ENCODE peak calls at places on chromosome 3, in six cellular contexts. One of them, this sample, is unnamed.

GRCh38 chr3:100900671-100901070 is 92.5 kb downstream of the ABI3BP start:
- DNase-seq in spleen: no peak
- DNase-seq in lower lobe of right lung: no peak
- DNase-seq in heart left ventricle: no peak
- DNase-seq in upper lobe of right lung: no peak
- DNase-seq in mammary epithelial cell: no peak
- DNase-seq in this sample: no peak

GRCh38 chr3:42562047-42562907 is 19.5 kb downstream of the SEC22C start:
- DNase-seq in spleen: no peak
- DNase-seq in lower lobe of right lung: no peak
- DNase-seq in heart left ventricle: no peak
- DNase-seq in upper lobe of right lung: no peak
- DNase-seq in mammary epithelial cell: no peak
- DNase-seq in this sample: no peak

GRCh38 chr3:66661628-66662027 is 160.8 kb upstream of the LRIG1 start:
- DNase-seq in spleen: no peak
- DNase-seq in lower lobe of right lung: no peak
- DNase-seq in heart left ventricle: no peak
- DNase-seq in upper lobe of right lung: no peak
- DNase-seq in mammary epithelial cell: no peak
- DNase-seq in this sample: no peak

GRCh38 chr3:160755776-160756304 is at the start of gene PPM1L:
- DNase-seq in spleen: peak; percentile 95
- DNase-seq in lower lobe of right lung: peak; percentile 82
- DNase-seq in heart left ventricle: peak; percentile 57
- DNase-seq in upper lobe of right lung: peak; percentile 88
- DNase-seq in mammary epithelial cell: peak; percentile 56
- DNase-seq in this sample: peak; percentile 68

GRCh38 chr3:175222356-175222755 is 363.2 kb downstream of the NAALADL2 start:
- DNase-seq in spleen: no peak
- DNase-seq in lower lobe of right lung: no peak
- DNase-seq in heart left ventricle: no peak
- DNase-seq in upper lobe of right lung: no peak
- DNase-seq in mammary epithelial cell: no peak
- DNase-seq in this sample: no peak

GRCh38 chr3:38579551-38580449 is 69.7 kb downstream of the SCN5A start:
- DNase-seq in spleen: peak; percentile 70
- DNase-seq in lower lobe of right lung: peak; percentile 8
- DNase-seq in heart left ventricle: peak; percentile 64
- DNase-seq in upper lobe of right lung: peak; percentile 29
- DNase-seq in mammary epithelial cell: no peak
- DNase-seq in this sample: no peak

GRCh38 chr3:107128942-107129341 is 248.3 kb upstream of the CCDC54 start:
- DNase-seq in spleen: no peak
- DNase-seq in lower lobe of right lung: no peak
- DNase-seq in heart left ventricle: no peak
- DNase-seq in upper lobe of right lung: no peak
- DNase-seq in mammary epithelial cell: no peak
- DNase-seq in this sample: no peak

GRCh38 chr3:155110996-155111901 is 31.1 kb downstream of the MME start:
- DNase-seq in spleen: no peak
- DNase-seq in lower lobe of right lung: no peak
- DNase-seq in heart left ventricle: no peak
- DNase-seq in upper lobe of right lung: no peak
- DNase-seq in mammary epithelial cell: no peak
- DNase-seq in this sample: no peak

GRCh38 chr3:108818404-108818803 is 4.2 kb upstream of the TRAT1 start:
- DNase-seq in spleen: no peak
- DNase-seq in lower lobe of right lung: no peak
- DNase-seq in heart left ventricle: no peak
- DNase-seq in upper lobe of right lung: no peak
- DNase-seq in mammary epithelial cell: peak; percentile 27
- DNase-seq in this sample: peak; percentile 21

GRCh38 chr3:196792771-196793170 is 53.1 kb downstream of the PAK2 start:
- DNase-seq in spleen: no peak
- DNase-seq in lower lobe of right lung: no peak
- DNase-seq in heart left ventricle: no peak
- DNase-seq in upper lobe of right lung: no peak
- DNase-seq in mammary epithelial cell: peak; percentile 20
- DNase-seq in this sample: no peak

GRCh38 chr3:160577551-160578195 is 12.3 kb upstream of the KPNA4 start:
- DNase-seq in spleen: no peak
- DNase-seq in lower lobe of right lung: no peak
- DNase-seq in heart left ventricle: no peak
- DNase-seq in upper lobe of right lung: no peak
- DNase-seq in mammary epithelial cell: peak; percentile 38
- DNase-seq in this sample: peak; percentile 40

GRCh38 chr3:179108091-179108490 is 36.5 kb upstream of the ZMAT3 start:
- DNase-seq in spleen: no peak
- DNase-seq in lower lobe of right lung: no peak
- DNase-seq in heart left ventricle: no peak
- DNase-seq in upper lobe of right lung: no peak
- DNase-seq in mammary epithelial cell: peak; percentile 79
- DNase-seq in this sample: no peak

GRCh38 chr3:53103566-53104296 is 26.5 kb downstream of the RFT1 start:
- DNase-seq in spleen: no peak
- DNase-seq in lower lobe of right lung: no peak
- DNase-seq in heart left ventricle: no peak
- DNase-seq in upper lobe of right lung: no peak
- DNase-seq in mammary epithelial cell: no peak
- DNase-seq in this sample: no peak

GRCh38 chr3:32018723-32019564 is 37.4 kb downstream of the ZNF860 start:
- DNase-seq in spleen: no peak
- DNase-seq in lower lobe of right lung: no peak
- DNase-seq in heart left ventricle: no peak
- DNase-seq in upper lobe of right lung: no peak
- DNase-seq in mammary epithelial cell: peak; percentile 31
- DNase-seq in this sample: peak; percentile 30

GRCh38 chr3:15295506-15295905 is 36.9 kb downstream of the SH3BP5 start:
- DNase-seq in spleen: no peak
- DNase-seq in lower lobe of right lung: no peak
- DNase-seq in heart left ventricle: peak; percentile 55
- DNase-seq in upper lobe of right lung: no peak
- DNase-seq in mammary epithelial cell: no peak
- DNase-seq in this sample: no peak

GRCh38 chr3:46848271-46849097 is 14.8 kb downstream of the MYL3 start:
- DNase-seq in spleen: peak; percentile 61
- DNase-seq in lower lobe of right lung: no peak
- DNase-seq in heart left ventricle: peak; percentile 39
- DNase-seq in upper lobe of right lung: peak; percentile 64
- DNase-seq in mammary epithelial cell: no peak
- DNase-seq in this sample: no peak

GRCh38 chr3:123323781-123324180 is 122.0 kb downstream of the SEC22A start:
- DNase-seq in spleen: peak; percentile 42
- DNase-seq in lower lobe of right lung: no peak
- DNase-seq in heart left ventricle: no peak
- DNase-seq in upper lobe of right lung: no peak
- DNase-seq in mammary epithelial cell: no peak
- DNase-seq in this sample: peak; percentile 7

GRCh38 chr3:153429821-153430220 is 267.8 kb downstream of the RAP2B start:
- DNase-seq in spleen: no peak
- DNase-seq in lower lobe of right lung: no peak
- DNase-seq in heart left ventricle: peak; percentile 9
- DNase-seq in upper lobe of right lung: no peak
- DNase-seq in mammary epithelial cell: no peak
- DNase-seq in this sample: no peak

GRCh38 chr3:55541456-55541855 is 54.4 kb upstream of the WNT5A start:
- DNase-seq in spleen: no peak
- DNase-seq in lower lobe of right lung: no peak
- DNase-seq in heart left ventricle: no peak
- DNase-seq in upper lobe of right lung: no peak
- DNase-seq in mammary epithelial cell: no peak
- DNase-seq in this sample: no peak

GRCh38 chr3:55541016-55541415 is 53.9 kb upstream of the WNT5A start:
- DNase-seq in spleen: no peak
- DNase-seq in lower lobe of right lung: no peak
- DNase-seq in heart left ventricle: no peak
- DNase-seq in upper lobe of right lung: no peak
- DNase-seq in mammary epithelial cell: no peak
- DNase-seq in this sample: no peak

GRCh38 chr3:55547086-55547666 is 60.1 kb upstream of the WNT5A start:
- DNase-seq in spleen: no peak
- DNase-seq in lower lobe of right lung: no peak
- DNase-seq in heart left ventricle: no peak
- DNase-seq in upper lobe of right lung: no peak
- DNase-seq in mammary epithelial cell: no peak
- DNase-seq in this sample: no peak

GRCh38 chr3:55543228-55543627 is 56.1 kb upstream of the WNT5A start:
- DNase-seq in spleen: no peak
- DNase-seq in lower lobe of right lung: no peak
- DNase-seq in heart left ventricle: no peak
- DNase-seq in upper lobe of right lung: no peak
- DNase-seq in mammary epithelial cell: no peak
- DNase-seq in this sample: no peak

DNA sequence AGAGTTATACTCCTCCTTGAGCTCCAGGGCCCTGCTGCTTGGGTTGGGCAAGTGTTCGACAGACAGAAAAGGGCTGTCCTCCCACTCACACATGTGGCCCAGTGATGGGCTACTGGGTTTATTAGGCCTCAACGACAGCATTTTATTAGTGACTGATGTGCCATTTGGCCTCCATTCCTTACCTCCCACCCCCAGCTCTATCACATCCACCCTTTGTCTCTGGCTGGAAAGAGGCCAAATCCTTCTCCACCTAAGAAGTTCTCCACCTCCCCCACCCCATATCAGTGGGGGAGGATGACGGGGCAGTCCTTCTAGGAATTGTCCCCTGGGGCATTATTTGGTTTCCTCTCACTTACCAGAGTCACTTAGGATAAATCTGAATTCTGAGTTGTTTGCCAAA is 57.1 kb upstream of the WNT5A start:
- DNase-seq in spleen: no peak
- DNase-seq in lower lobe of right lung: no peak
- DNase-seq in heart left ventricle: no peak
- DNase-seq in upper lobe of right lung: no peak
- DNase-seq in mammary epithelial cell: no peak
- DNase-seq in this sample: no peak
- TF ChIP-seq CTCF in spleen: no peak
- TF ChIP-seq CTCF in lower lobe of right lung: no peak
- TF ChIP-seq CTCF in heart left ventricle: no peak
- TF ChIP-seq CTCF in upper lobe of right lung: no peak
- TF ChIP-seq CTCF in mammary epithelial cell: no peak
- TF ChIP-seq CTCF in this sample: no peak

GRCh38 chr3:134477938-134478337 is 7.8 kb downstream of the ANAPC13 start:
- DNase-seq in spleen: no peak
- DNase-seq in lower lobe of right lung: no peak
- DNase-seq in heart left ventricle: no peak
- DNase-seq in upper lobe of right lung: no peak
- DNase-seq in mammary epithelial cell: no peak
- DNase-seq in this sample: no peak

GRCh38 chr3:134476977-134477376 is 8.8 kb downstream of the ANAPC13 start:
- DNase-seq in spleen: no peak
- DNase-seq in lower lobe of right lung: no peak
- DNase-seq in heart left ventricle: peak; percentile 70
- DNase-seq in upper lobe of right lung: no peak
- DNase-seq in mammary epithelial cell: peak; percentile 79
- DNase-seq in this sample: no peak

GRCh38 chr3:134476306-134476705 is 9.5 kb downstream of the ANAPC13 start:
- DNase-seq in spleen: no peak
- DNase-seq in lower lobe of right lung: no peak
- DNase-seq in heart left ventricle: no peak
- DNase-seq in upper lobe of right lung: no peak
- DNase-seq in mammary epithelial cell: peak; percentile 73
- DNase-seq in this sample: no peak

GRCh38 chr3:134473868-134474546 is 11.8 kb downstream of the ANAPC13 start:
- DNase-seq in spleen: no peak
- DNase-seq in lower lobe of right lung: no peak
- DNase-seq in heart left ventricle: peak; percentile 76
- DNase-seq in upper lobe of right lung: no peak
- DNase-seq in mammary epithelial cell: peak; percentile 82
- DNase-seq in this sample: peak; percentile 83

DNA sequence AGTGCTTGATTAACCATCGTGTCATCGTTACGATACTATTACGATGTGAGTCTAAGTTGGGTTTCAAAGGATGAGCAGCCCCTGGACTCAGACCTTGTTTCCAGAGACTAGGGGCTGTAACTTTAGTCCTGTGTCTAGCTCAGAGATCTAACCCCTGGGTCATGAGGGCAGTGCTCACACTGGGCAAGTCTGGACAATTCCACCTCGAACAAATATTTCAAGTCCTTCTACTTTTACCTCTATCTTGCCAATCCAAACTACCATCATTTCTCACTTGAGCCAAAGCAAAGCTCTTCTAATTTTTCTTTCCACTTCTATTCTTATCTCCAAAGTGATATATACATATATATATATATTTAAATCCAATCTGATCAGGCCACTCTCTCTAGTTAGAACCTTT is 10.8 kb downstream of the ANAPC13 start:
- DNase-seq in spleen: no peak
- DNase-seq in lower lobe of right lung: no peak
- DNase-seq in heart left ventricle: no peak
- DNase-seq in upper lobe of right lung: no peak
- DNase-seq in mammary epithelial cell: peak; percentile 35
- DNase-seq in this sample: no peak
- H3K27ac ChIP-seq in spleen: no peak overlapping the region
- H3K27ac ChIP-seq in lower lobe of right lung: no peak overlapping the region
- H3K27ac ChIP-seq in heart left ventricle: no peak overlapping the region
- H3K27ac ChIP-seq in upper lobe of right lung: no peak overlapping the region
- H3K27ac ChIP-seq in mammary epithelial cell: no peak overlapping the region
- H3K27ac ChIP-seq in this sample: no peak overlapping the region

GRCh38 chr3:105793040-105793439 is 75.8 kb downstream of the CBLB start:
- DNase-seq in spleen: no peak
- DNase-seq in lower lobe of right lung: no peak
- DNase-seq in heart left ventricle: no peak
- DNase-seq in upper lobe of right lung: no peak
- DNase-seq in mammary epithelial cell: no peak
- DNase-seq in this sample: no peak
- H3K4me3 ChIP-seq in spleen: no peak overlapping the region
- H3K4me3 ChIP-seq in lower lobe of right lung: no peak overlapping the region
- H3K4me3 ChIP-seq in heart left ventricle: no peak overlapping the region
- H3K4me3 ChIP-seq in upper lobe of right lung: no peak overlapping the region
- H3K4me3 ChIP-seq in mammary epithelial cell: no peak overlapping the region
- H3K4me3 ChIP-seq in this sample: no peak overlapping the region

DNA sequence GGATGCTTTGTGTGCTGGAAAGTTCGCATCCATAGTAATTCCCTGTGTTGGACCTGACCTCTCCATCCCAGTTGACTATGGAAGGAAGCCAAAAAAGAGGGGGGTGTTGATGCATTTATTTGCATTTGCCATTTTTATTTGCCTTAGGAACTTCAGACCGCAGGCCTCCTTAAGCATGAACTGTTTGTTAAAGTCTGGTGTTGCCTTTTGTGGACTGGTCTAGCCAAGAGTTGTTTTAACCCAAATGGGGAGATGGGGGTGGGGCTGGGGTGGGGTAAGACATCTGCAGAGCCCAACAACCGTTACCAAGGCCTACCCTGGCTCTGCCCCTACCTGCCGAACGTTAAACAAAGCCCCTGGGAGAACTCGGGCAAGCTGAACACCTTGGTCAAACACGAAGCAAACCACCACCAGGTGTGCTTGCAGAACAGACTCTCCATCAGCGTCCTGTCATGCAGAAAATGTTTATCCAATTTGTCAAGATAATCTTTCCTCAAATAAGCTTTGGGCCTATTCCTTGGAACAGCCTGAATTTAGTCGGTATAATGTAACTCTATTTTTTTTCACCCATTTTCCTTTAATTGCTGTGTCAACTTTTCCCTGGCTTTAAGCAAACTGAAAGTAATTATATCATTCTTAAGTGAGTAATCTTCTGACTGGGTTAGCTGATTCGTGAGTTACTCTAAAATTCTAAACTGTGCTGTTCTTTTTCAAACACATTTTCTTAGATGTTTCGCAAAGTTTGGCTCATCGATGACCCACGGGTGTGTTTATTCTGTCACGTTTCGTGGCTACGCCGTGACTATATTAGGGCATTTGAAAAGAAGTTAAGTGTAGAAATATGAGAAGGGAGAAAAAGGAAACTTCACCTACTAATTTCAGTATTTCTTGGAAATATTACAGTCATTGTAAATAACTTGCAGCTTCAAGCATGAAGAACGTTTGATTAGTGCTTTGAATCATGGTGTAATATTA is 127.5 kb downstream of the SOX2 start:
- DNase-seq in spleen: no peak
- DNase-seq in lower lobe of right lung: no peak
- DNase-seq in heart left ventricle: no peak
- DNase-seq in upper lobe of right lung: no peak
- DNase-seq in mammary epithelial cell: no peak
- DNase-seq in this sample: peak; percentile 14
- TF ChIP-seq CTCF in spleen: no peak
- TF ChIP-seq CTCF in lower lobe of right lung: no peak
- TF ChIP-seq CTCF in heart left ventricle: no peak
- TF ChIP-seq CTCF in upper lobe of right lung: no peak
- TF ChIP-seq CTCF in mammary epithelial cell: no peak
- TF ChIP-seq CTCF in this sample: no peak